ENCODE peak calls at places on chromosomes 13 and 19, in four cellular contexts. One of them, this sample, is unnamed.
A peak's percentile ranks its signal among the peaks of the same experiment; 100 is the strongest.

GRCh38 chr13:50484472-50485113 is 358.9 kb downstream of the DLEU7 start:
- DNase-seq in PC-3: no peak
- DNase-seq in cardiac muscle cell: no peak
- DNase-seq in effector memory CD4-positive, alpha-beta T cell: no peak
- DNase-seq in this sample: no peak

GRCh38 chr13:27338816-27339215 is 68.2 kb downstream of the RASL11A start:
- DNase-seq in PC-3: no peak
- DNase-seq in effector memory CD4-positive, alpha-beta T cell: no peak
- DNase-seq in cardiac muscle cell: no peak
- DNase-seq in this sample: no peak

GRCh38 chr19:35856001-35856400 is 710 bp upstream of the KIRREL2 start:
- DNase-seq in cardiac muscle cell: no peak
- DNase-seq in effector memory CD4-positive, alpha-beta T cell: no peak
- DNase-seq in PC-3: no peak
- DNase-seq in this sample: no peak

GRCh38 chr13:31314961-31315360 is 115.2 kb downstream of the B3GLCT start:
- DNase-seq in cardiac muscle cell: no peak
- DNase-seq in effector memory CD4-positive, alpha-beta T cell: no peak
- DNase-seq in PC-3: no peak
- DNase-seq in this sample: no peak

GRCh38 chr13:109297628-109298027 is 488.8 kb downstream of the IRS2 start:
- DNase-seq in effector memory CD4-positive, alpha-beta T cell: no peak
- DNase-seq in cardiac muscle cell: peak; percentile 60
- DNase-seq in PC-3: no peak
- DNase-seq in this sample: no peak

GRCh38 chr13:113742000-113742441 is 17.0 kb upstream of the TMEM255B start:
- DNase-seq in cardiac muscle cell: peak; percentile 50
- DNase-seq in effector memory CD4-positive, alpha-beta T cell: no peak
- DNase-seq in PC-3: peak; percentile 67
- DNase-seq in this sample: no peak

GRCh38 chr19:41551711-41552110 is 24.3 kb upstream of the CEACAM21 start:
- DNase-seq in PC-3: no peak
- DNase-seq in cardiac muscle cell: no peak
- DNase-seq in effector memory CD4-positive, alpha-beta T cell: no peak
- DNase-seq in this sample: no peak

GRCh38 chr19:53333071-53333465 is 481 bp upstream of the ZNF845 start:
- DNase-seq in PC-3: no peak
- DNase-seq in effector memory CD4-positive, alpha-beta T cell: no peak
- DNase-seq in cardiac muscle cell: no peak
- DNase-seq in this sample: no peak

GRCh38 chr19:45973564-45974338 is at the start of gene NOVA2:
- DNase-seq in effector memory CD4-positive, alpha-beta T cell: no peak
- DNase-seq in PC-3: peak; percentile 48
- DNase-seq in cardiac muscle cell: peak; percentile 78
- DNase-seq in this sample: peak; percentile 79

GRCh38 chr13:82657471-82657870 is 1224.8 kb downstream of the SLITRK1 start:
- DNase-seq in effector memory CD4-positive, alpha-beta T cell: no peak
- DNase-seq in cardiac muscle cell: no peak
- DNase-seq in PC-3: no peak
- DNase-seq in this sample: no peak

GRCh38 chr19:3670258-3670795 is 29.9 kb downstream of the PIP5K1C start:
- DNase-seq in effector memory CD4-positive, alpha-beta T cell: no peak
- DNase-seq in PC-3: no peak
- DNase-seq in cardiac muscle cell: peak; percentile 95
- DNase-seq in this sample: no peak

GRCh38 chr19:18137242-18137641 is 15.7 kb upstream of the PIK3R2 start:
- DNase-seq in PC-3: no peak
- DNase-seq in cardiac muscle cell: no peak
- DNase-seq in effector memory CD4-positive, alpha-beta T cell: no peak
- DNase-seq in this sample: no peak

GRCh38 chr19:39390460-39390758 is 497 bp downstream of the PAF1 start:
- DNase-seq in effector memory CD4-positive, alpha-beta T cell: peak; percentile 85
- DNase-seq in PC-3: peak; percentile 45
- DNase-seq in cardiac muscle cell: no peak
- DNase-seq in this sample: no peak

GRCh38 chr19:4194353-4194752 is 11.9 kb downstream of the ANKRD24 start:
- DNase-seq in cardiac muscle cell: no peak
- DNase-seq in PC-3: no peak
- DNase-seq in effector memory CD4-positive, alpha-beta T cell: no peak
- DNase-seq in this sample: no peak

GRCh38 chr13:102191951-102192461 is 209.8 kb downstream of the FGF14 start:
- DNase-seq in cardiac muscle cell: peak; percentile 10
- DNase-seq in PC-3: peak; percentile 51
- DNase-seq in effector memory CD4-positive, alpha-beta T cell: no peak
- DNase-seq in this sample: no peak

GRCh38 chr19:47608908-47609879 is at the start of gene BICRA:
- DNase-seq in cardiac muscle cell: peak; percentile 92
- DNase-seq in PC-3: peak; percentile 73
- DNase-seq in effector memory CD4-positive, alpha-beta T cell: peak; percentile 69
- DNase-seq in this sample: no peak

GRCh38 chr13:46304546-46304945 is 82.5 kb downstream of the RUBCNL start:
- DNase-seq in effector memory CD4-positive, alpha-beta T cell: no peak
- DNase-seq in cardiac muscle cell: no peak
- DNase-seq in PC-3: no peak
- DNase-seq in this sample: no peak

GRCh38 chr19:22609630-22610029 is 24.5 kb upstream of the ZNF492 start:
- DNase-seq in effector memory CD4-positive, alpha-beta T cell: no peak
- DNase-seq in PC-3: no peak
- DNase-seq in cardiac muscle cell: no peak
- DNase-seq in this sample: no peak

GRCh38 chr19:28823338-28823961 is 389.5 kb downstream of the UQCRFS1 start:
- DNase-seq in PC-3: no peak
- DNase-seq in effector memory CD4-positive, alpha-beta T cell: no peak
- DNase-seq in cardiac muscle cell: no peak
- DNase-seq in this sample: no peak

GRCh38 chr19:55526216-55527196 is 10.4 kb downstream of the SBK2 start:
- DNase-seq in effector memory CD4-positive, alpha-beta T cell: no peak
- DNase-seq in PC-3: peak; percentile 87
- DNase-seq in cardiac muscle cell: peak; percentile 86
- DNase-seq in this sample: no peak

GRCh38 chr19:18759435-18760426 is 31.4 kb downstream of the COMP start:
- DNase-seq in PC-3: no peak
- DNase-seq in cardiac muscle cell: no peak
- DNase-seq in effector memory CD4-positive, alpha-beta T cell: no peak
- DNase-seq in this sample: no peak

GRCh38 chr19:48780684-48781391 is 25.5 kb downstream of the FGF21 start:
- DNase-seq in effector memory CD4-positive, alpha-beta T cell: no peak
- DNase-seq in PC-3: no peak
- DNase-seq in cardiac muscle cell: peak; percentile 65
- DNase-seq in this sample: no peak

GRCh38 chr13:26719356-26719945 is 41.1 kb downstream of the GPR12 start:
- DNase-seq in cardiac muscle cell: peak; percentile 6
- DNase-seq in PC-3: peak; percentile 8
- DNase-seq in effector memory CD4-positive, alpha-beta T cell: no peak
- DNase-seq in this sample: no peak

GRCh38 chr19:55626350-55626749 is 2.0 kb upstream of the ZNF784 start:
- DNase-seq in cardiac muscle cell: no peak
- DNase-seq in effector memory CD4-positive, alpha-beta T cell: peak; percentile 60
- DNase-seq in PC-3: no peak
- DNase-seq in this sample: no peak

GRCh38 chr19:46052896-46053295 is 12.1 kb upstream of the IGFL4 start:
- DNase-seq in PC-3: no peak
- DNase-seq in effector memory CD4-positive, alpha-beta T cell: no peak
- DNase-seq in cardiac muscle cell: no peak
- DNase-seq in this sample: no peak

GRCh38 chr19:31730270-31730669 is 381.0 kb upstream of the TSHZ3 start:
- DNase-seq in cardiac muscle cell: no peak
- DNase-seq in effector memory CD4-positive, alpha-beta T cell: no peak
- DNase-seq in PC-3: no peak
- DNase-seq in this sample: no peak

GRCh38 chr13:53784331-53784730 is 755.7 kb downstream of the OLFM4 start:
- DNase-seq in cardiac muscle cell: no peak
- DNase-seq in effector memory CD4-positive, alpha-beta T cell: no peak
- DNase-seq in PC-3: no peak
- DNase-seq in this sample: no peak

GRCh38 chr13:109509154-109509905 is 277.1 kb downstream of the IRS2 start:
- DNase-seq in effector memory CD4-positive, alpha-beta T cell: no peak
- DNase-seq in PC-3: peak; percentile 38
- DNase-seq in cardiac muscle cell: peak; percentile 55
- DNase-seq in this sample: no peak

GRCh38 chr19:48913114-48913513 is 13.0 kb downstream of the NUCB1 start:
- DNase-seq in cardiac muscle cell: no peak
- DNase-seq in effector memory CD4-positive, alpha-beta T cell: peak; percentile 12
- DNase-seq in PC-3: peak; percentile 8
- DNase-seq in this sample: no peak

GRCh38 chr19:38713227-38713649 is 31.0 kb downstream of the CAPN12 start:
- DNase-seq in PC-3: no peak
- DNase-seq in cardiac muscle cell: no peak
- DNase-seq in effector memory CD4-positive, alpha-beta T cell: no peak
- DNase-seq in this sample: no peak

GRCh38 chr13:74134777-74135305 is 637 bp upstream of the KLF12 start:
- DNase-seq in effector memory CD4-positive, alpha-beta T cell: peak; percentile 52
- DNase-seq in cardiac muscle cell: no peak
- DNase-seq in PC-3: peak; percentile 51
- DNase-seq in this sample: no peak

GRCh38 chr13:77810430-77810829 is 108.2 kb downstream of the EDNRB start:
- DNase-seq in cardiac muscle cell: peak; percentile 39
- DNase-seq in effector memory CD4-positive, alpha-beta T cell: no peak
- DNase-seq in PC-3: peak; percentile 53
- DNase-seq in this sample: no peak

GRCh38 chr13:76522083-76522755 is 364.0 kb downstream of the KCTD12 start:
- DNase-seq in PC-3: no peak
- DNase-seq in cardiac muscle cell: peak; percentile 49
- DNase-seq in effector memory CD4-positive, alpha-beta T cell: no peak
- DNase-seq in this sample: peak; percentile 29
- H3K4me3 ChIP-seq in PC-3: no peak overlapping the region
- H3K4me3 ChIP-seq in cardiac muscle cell: no peak overlapping the region
- H3K4me3 ChIP-seq in effector memory CD4-positive, alpha-beta T cell: no peak overlapping the region
- H3K4me3 ChIP-seq in this sample: no peak overlapping the region

DNA sequence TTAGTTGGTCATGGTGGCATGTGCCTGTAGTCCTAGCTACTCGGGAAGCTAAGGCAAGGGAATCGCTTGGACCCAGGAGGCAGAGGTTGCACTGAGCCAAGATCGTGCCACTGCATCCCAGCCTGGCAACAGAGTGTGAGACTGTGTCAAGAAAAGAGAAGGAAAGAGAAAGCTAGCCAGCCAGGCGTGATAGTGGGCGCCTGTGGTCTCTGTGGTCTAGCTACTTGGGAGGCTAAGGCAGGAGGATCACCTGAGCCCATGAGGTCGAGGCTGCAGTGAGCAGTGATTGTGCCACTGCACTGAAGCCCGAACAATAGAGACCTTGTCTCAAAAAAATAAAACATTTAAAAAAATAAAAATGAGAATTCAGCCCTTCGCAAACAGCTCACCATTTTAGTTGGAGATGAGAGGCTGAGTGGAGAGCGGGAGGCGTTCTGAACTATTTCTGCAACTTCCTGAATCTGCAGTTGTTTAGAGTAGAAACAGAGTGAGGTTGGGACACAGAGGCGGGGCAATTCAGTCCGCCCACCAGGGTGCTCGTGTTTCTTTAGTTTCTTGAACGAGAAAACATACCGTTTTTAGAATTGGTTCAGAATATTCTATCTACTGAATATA is 33.2 kb downstream of the TIMM13 start:
- DNase-seq in cardiac muscle cell: no peak
- DNase-seq in effector memory CD4-positive, alpha-beta T cell: no peak
- DNase-seq in PC-3: no peak
- DNase-seq in this sample: no peak
- H3K4me3 ChIP-seq in cardiac muscle cell: no peak overlapping the region
- H3K4me3 ChIP-seq in effector memory CD4-positive, alpha-beta T cell: no peak overlapping the region
- H3K4me3 ChIP-seq in PC-3: no peak overlapping the region
- H3K4me3 ChIP-seq in this sample: no peak overlapping the region

GRCh38 chr19:50724522-50725217 is 1.5 kb downstream of the CLEC11A start:
- DNase-seq in effector memory CD4-positive, alpha-beta T cell: peak; percentile 58
- DNase-seq in PC-3: peak; percentile 100
- DNase-seq in cardiac muscle cell: peak; percentile 100
- DNase-seq in this sample: no peak
- H3K4me3 ChIP-seq in effector memory CD4-positive, alpha-beta T cell: peak overlapping the region; percentile 48
- H3K4me3 ChIP-seq in PC-3: peak overlapping the region; percentile 75
- H3K4me3 ChIP-seq in cardiac muscle cell: peak overlapping the region; percentile 43
- H3K4me3 ChIP-seq in this sample: no peak overlapping the region

GRCh38 chr19:12649941-12650340 is 16.6 kb downstream of the MAN2B1 start:
- DNase-seq in effector memory CD4-positive, alpha-beta T cell: no peak
- DNase-seq in PC-3: no peak
- DNase-seq in cardiac muscle cell: no peak
- DNase-seq in this sample: no peak

GRCh38 chr19:12647047-12647446 is 19.5 kb downstream of the MAN2B1 start:
- DNase-seq in cardiac muscle cell: no peak
- DNase-seq in PC-3: no peak
- DNase-seq in effector memory CD4-positive, alpha-beta T cell: no peak
- DNase-seq in this sample: no peak

GRCh38 chr19:12648088-12648487 is 18.5 kb downstream of the MAN2B1 start:
- DNase-seq in cardiac muscle cell: no peak
- DNase-seq in PC-3: no peak
- DNase-seq in effector memory CD4-positive, alpha-beta T cell: no peak
- DNase-seq in this sample: no peak

GRCh38 chr19:12646551-12646950 is 20.0 kb downstream of the MAN2B1 start:
- DNase-seq in effector memory CD4-positive, alpha-beta T cell: no peak
- DNase-seq in cardiac muscle cell: no peak
- DNase-seq in PC-3: no peak
- DNase-seq in this sample: no peak

DNA sequence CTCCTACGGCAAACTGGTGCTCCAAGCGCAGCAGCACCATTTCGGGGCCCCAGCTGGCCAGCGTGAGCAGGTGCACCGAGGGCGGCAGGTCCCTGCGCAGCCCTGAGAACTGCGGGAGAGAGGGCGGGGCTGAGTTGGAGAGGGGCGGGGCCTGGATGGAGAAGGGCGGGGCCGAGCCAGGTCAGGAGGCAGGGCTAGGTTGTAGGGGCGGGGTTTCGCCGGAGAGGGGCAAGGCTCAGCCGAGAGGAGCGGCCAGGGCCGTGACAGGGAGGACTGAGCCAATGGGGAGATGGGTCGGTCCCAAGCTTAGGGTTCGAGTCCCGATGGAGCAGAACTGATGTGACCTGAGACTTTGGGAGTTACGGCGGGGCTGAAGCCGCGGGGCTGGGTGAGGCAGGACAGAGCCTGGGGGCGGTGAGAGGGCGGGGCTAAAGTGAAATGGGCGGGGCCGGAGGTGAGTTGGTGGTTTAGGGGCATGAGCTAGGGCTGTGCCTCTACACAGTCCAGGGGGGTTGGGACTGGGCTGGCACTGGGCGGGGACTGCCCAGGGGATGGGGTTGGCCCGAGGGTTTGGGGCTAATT is 19.0 kb downstream of the MAN2B1 start:
- DNase-seq in PC-3: no peak
- DNase-seq in cardiac muscle cell: peak; percentile 40
- DNase-seq in effector memory CD4-positive, alpha-beta T cell: no peak
- DNase-seq in this sample: no peak
- H3K4me3 ChIP-seq in PC-3: no peak overlapping the region
- H3K4me3 ChIP-seq in cardiac muscle cell: no peak overlapping the region
- H3K4me3 ChIP-seq in effector memory CD4-positive, alpha-beta T cell: no peak overlapping the region
- H3K4me3 ChIP-seq in this sample: no peak overlapping the region

This sample was measured in iPS DF 6.9.